ENCODE peak calls at places on chromosomes 4 and X, in six cellular contexts. O is heart right ventricle, X is left ventricle myocardium inferior, Z is A549, W is GM13976, C is mesothelial cell of epicardium. H is an unnamed sample.

GRCh38 chr4:139763668-139764067 is 98.0 kb downstream of the MGST2 start:
- DNase-seq in O (peak), X (no peak), Z (no peak), W (no peak), C (no peak), H (no peak)

GRCh38 chr4:101348367-101348827 is 1.1 kb upstream of the PPP3CA start:
- DNase-seq in O (peak), X (peak), Z (no peak), W (no peak), C (no peak), H (peak)

GRCh38 chrX:70089575-70090297 is 27.5 kb downstream of the OTUD6A start:
- DNase-seq in O (no peak), X (no peak), Z (no peak), W (no peak), C (no peak), H (no peak)

GRCh38 chr4:18366136-18366535 is 344.6 kb upstream of the LCORL start:
- DNase-seq in O (no peak), X (no peak), Z (no peak), W (no peak), C (no peak), H (no peak)

GRCh38 chrX:54926978-54927377 is 6.4 kb downstream of the TRO start:
- DNase-seq in O (no peak), X (no peak), Z (no peak), W (no peak), C (no peak), H (no peak)

GRCh38 chrX:41779058-41779564 is 55.1 kb downstream of the GPR82 start:
- DNase-seq in O (no peak), X (no peak), Z (peak), W (no peak), C (no peak), H (no peak)

GRCh38 chrX:9515464-9515863 is 50.6 kb downstream of the TBL1X start:
- DNase-seq in O (no peak), X (no peak), Z (no peak), W (no peak), C (no peak), H (no peak)

GRCh38 chr4:10347815-10348214 is 109.4 kb downstream of the ZNF518B start:
- DNase-seq in O (no peak), X (no peak), Z (no peak), W (no peak), C (no peak), H (no peak)

GRCh38 chrX:141903400-141904155 is at the start of gene MAGEC1:
- DNase-seq in O (no peak), X (no peak), Z (no peak), W (no peak), C (no peak), H (no peak)

GRCh38 chrX:107775734-107776511 is at the start of gene TSC22D3:
- DNase-seq in O (peak), X (peak), Z (peak), W (peak), C (no peak), H (peak)

GRCh38 chrX:43493751-43494150 is 162.3 kb upstream of the MAOA start:
- DNase-seq in O (no peak), X (no peak), Z (no peak), W (no peak), C (no peak), H (no peak)

GRCh38 chrX:148310402-148311200 is 189.8 kb upstream of the AFF2 start:
- DNase-seq in O (no peak), X (no peak), Z (no peak), W (no peak), C (no peak), H (no peak)

GRCh38 chr4:142402925-142403324 is 443.2 kb downstream of the INPP4B start:
- DNase-seq in O (no peak), X (no peak), Z (peak), W (no peak), C (no peak), H (no peak)

GRCh38 chrX:87728459-87728858 is 210.9 kb downstream of the KLHL4 start:
- DNase-seq in O (no peak), X (no peak), Z (no peak), W (no peak), C (no peak), H (no peak)

GRCh38 chr4:174365018-174365587 is 81.4 kb downstream of the CEP44 start:
- DNase-seq in O (peak), X (no peak), Z (peak), W (no peak), C (no peak), H (no peak)

GRCh38 chr4:1216076-1216614 is 32.8 kb downstream of the CTBP1 start:
- DNase-seq in O (no peak), X (no peak), Z (no peak), W (no peak), C (no peak), H (no peak)

GRCh38 chrX:134236690-134237362 is at the start of gene CCDC160:
- DNase-seq in O (peak), X (peak), Z (peak), W (peak), C (peak), H (no peak)

GRCh38 chr4:25032126-25032525 is 1.4 kb upstream of the LGI2 start:
- DNase-seq in O (no peak), X (no peak), Z (peak), W (no peak), C (no peak), H (no peak)

GRCh38 chrX:79195027-79195426 is 50.5 kb downstream of the GPR174 start:
- DNase-seq in O (no peak), X (no peak), Z (no peak), W (no peak), C (no peak), H (no peak)

GRCh38 chrX:30824275-30824674 is 64.8 kb downstream of the TAB3 start:
- DNase-seq in O (no peak), X (no peak), Z (no peak), W (no peak), C (no peak), H (no peak)

GRCh38 chr4:87011340-87012034 is 76.7 kb downstream of the AFF1 start:
- DNase-seq in O (peak), X (no peak), Z (peak), W (no peak), C (no peak), H (no peak)

GRCh38 chrX:110924871-110925270 is 129.3 kb upstream of the CHRDL1 start:
- DNase-seq in O (no peak), X (no peak), Z (no peak), W (no peak), C (no peak), H (no peak)

GRCh38 chrX:124573458-124573857 is 227.1 kb downstream of the SH2D1A start:
- DNase-seq in O (no peak), X (no peak), Z (no peak), W (no peak), C (no peak), H (no peak)

GRCh38 chr4:13294961-13295605 is 189.1 kb downstream of the RAB28 start:
- DNase-seq in O (no peak), X (no peak), Z (no peak), W (no peak), C (no peak), H (no peak)

GRCh38 chr4:7653510-7654414 is 219.0 kb upstream of the PSAPL1 start:
- DNase-seq in O (no peak), X (no peak), Z (no peak), W (no peak), C (no peak), H (no peak)
- TF ChIP-seq CTCF in O (no peak), X (no peak), Z (no peak), W (no peak), C (no peak), H (no peak)

GRCh38 chr4:58216461-58216860 is 1106.3 kb upstream of the IGFBP7 start:
- DNase-seq in O (no peak), X (no peak), Z (no peak), W (no peak), C (no peak), H (no peak)

GRCh38 chr4:58209576-58209975 is 1099.4 kb upstream of the IGFBP7 start:
- DNase-seq in O (no peak), X (no peak), Z (no peak), W (no peak), C (no peak), H (no peak)

GRCh38 chr4:58214376-58214775 is 1104.2 kb upstream of the IGFBP7 start:
- DNase-seq in O (no peak), X (no peak), Z (no peak), W (no peak), C (no peak), H (no peak)
- TF ChIP-seq CTCF in O (no peak), X (no peak), Z (no peak), W (no peak), C (no peak), H (no peak)

GRCh38 chr4:166875821-166876220 is 358.5 kb downstream of the SPOCK3 start:
- DNase-seq in O (no peak), X (no peak), Z (no peak), W (no peak), C (no peak), H (no peak)
- TF ChIP-seq CTCF in O (no peak), X (no peak), Z (no peak), W (no peak), C (no peak), H (no peak)

GRCh38 chr4:6782147-6782845 is at the start of gene KIAA0232:
- DNase-seq in O (peak), X (peak), Z (peak), W (peak), C (peak), H (peak)
- TF ChIP-seq CTCF in O (no peak), X (no peak), Z (no peak), W (peak), C (no peak), H (no peak)

GRCh38 chr4:2243682-2244380 is 1.9 kb upstream of the HAUS3 start:
- DNase-seq in O (peak), X (peak), Z (peak), W (peak), C (no peak), H (peak)
- TF ChIP-seq CTCF in O (peak), X (peak), Z (no peak), W (peak), C (no peak), H (no peak)

DNA sequence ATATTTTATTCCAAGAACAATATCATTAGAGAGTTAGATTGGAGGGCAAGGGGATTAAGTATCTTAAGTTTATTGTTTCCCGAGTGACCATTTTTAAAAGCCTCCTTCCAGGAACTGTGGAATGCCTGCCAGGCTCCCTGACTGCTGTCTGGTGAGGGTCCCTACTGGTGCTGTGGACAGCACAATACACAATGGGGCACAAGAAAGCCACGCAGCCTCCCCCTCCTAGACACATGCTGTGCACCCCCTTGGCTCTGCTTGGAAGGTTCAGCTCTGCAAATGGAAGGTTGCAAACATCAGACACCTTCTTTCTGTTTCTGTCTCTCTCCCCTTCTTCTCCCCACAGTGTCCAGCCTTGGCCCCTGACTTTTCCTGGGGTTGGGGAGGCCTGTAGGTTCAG is 153.2 kb downstream of the SHROOM3 start:
- DNase-seq in O (no peak), X (no peak), Z (no peak), W (no peak), C (no peak), H (no peak)
- TF ChIP-seq CTCF in O (no peak), X (no peak), Z (no peak), W (no peak), C (no peak), H (no peak)

GRCh38 chr4:114417214-114417613 is 181.4 kb upstream of the UGT8 start:
- DNase-seq in O (no peak), X (no peak), Z (no peak), W (no peak), C (no peak), H (no peak)
- TF ChIP-seq CTCF in O (no peak), X (no peak), Z (no peak), W (no peak), C (no peak), H (no peak)

H was measured in breast epithelium.